ENCODE peak calls at places on chromosomes 2 and 18, in four cellular contexts. One of them, this sample, is unnamed.
A peak's percentile ranks its signal among the peaks of the same experiment; 100 is the strongest.

GRCh38 chr2:221488134-221488807 is 83.8 kb downstream of the EPHA4 start:
- DNase-seq in A549: no peak
- DNase-seq in CD8-positive, alpha-beta T cell: no peak
- DNase-seq in suprapubic skin: no peak
- DNase-seq in this sample: no peak

GRCh38 chr2:48531141-48531648 is 1.2 kb downstream of the STON1 start:
- DNase-seq in suprapubic skin: no peak
- DNase-seq in CD8-positive, alpha-beta T cell: no peak
- DNase-seq in A549: no peak
- DNase-seq in this sample: no peak

GRCh38 chr2:50449306-50449705 is 582.6 kb downstream of the NRXN1 start:
- DNase-seq in CD8-positive, alpha-beta T cell: no peak
- DNase-seq in suprapubic skin: no peak
- DNase-seq in A549: no peak
- DNase-seq in this sample: no peak

GRCh38 chr2:201907128-201907886 is 101.0 kb downstream of the CDK15 start:
- DNase-seq in suprapubic skin: no peak
- DNase-seq in CD8-positive, alpha-beta T cell: no peak
- DNase-seq in A549: no peak
- DNase-seq in this sample: no peak

GRCh38 chr2:161068670-161069069 is 91.6 kb upstream of the TANK start:
- DNase-seq in suprapubic skin: no peak
- DNase-seq in CD8-positive, alpha-beta T cell: no peak
- DNase-seq in A549: no peak
- DNase-seq in this sample: no peak

GRCh38 chr18:62505669-62506494 is 16.9 kb upstream of the ZCCHC2 start:
- DNase-seq in CD8-positive, alpha-beta T cell: peak; percentile 7
- DNase-seq in suprapubic skin: no peak
- DNase-seq in A549: no peak
- DNase-seq in this sample: no peak

GRCh38 chr2:49619804-49620203 is 465.5 kb upstream of the FSHR start:
- DNase-seq in CD8-positive, alpha-beta T cell: no peak
- DNase-seq in suprapubic skin: no peak
- DNase-seq in A549: no peak
- DNase-seq in this sample: no peak

GRCh38 chr2:96146881-96147592 is 1.8 kb upstream of the DUSP2 start:
- DNase-seq in A549: no peak
- DNase-seq in CD8-positive, alpha-beta T cell: no peak
- DNase-seq in suprapubic skin: peak; percentile 56
- DNase-seq in this sample: no peak

GRCh38 chr2:61167587-61167986 is 5.6 kb downstream of the C2orf74 start:
- DNase-seq in CD8-positive, alpha-beta T cell: no peak
- DNase-seq in suprapubic skin: no peak
- DNase-seq in A549: no peak
- DNase-seq in this sample: no peak

GRCh38 chr2:55500025-55500424 is 19.5 kb upstream of the CFAP36 start:
- DNase-seq in suprapubic skin: no peak
- DNase-seq in CD8-positive, alpha-beta T cell: no peak
- DNase-seq in A549: peak; percentile 30
- DNase-seq in this sample: no peak

GRCh38 chr18:43159091-43159490 is 43.6 kb upstream of the RIT2 start:
- DNase-seq in suprapubic skin: no peak
- DNase-seq in CD8-positive, alpha-beta T cell: no peak
- DNase-seq in A549: no peak
- DNase-seq in this sample: no peak

GRCh38 chr2:72150961-72151356 is 3.3 kb upstream of the CYP26B1 start:
- DNase-seq in A549: no peak
- DNase-seq in suprapubic skin: peak; percentile 26
- DNase-seq in CD8-positive, alpha-beta T cell: no peak
- DNase-seq in this sample: no peak

GRCh38 chr18:39441648-39442047 is 1876.0 kb upstream of the CELF4 start:
- DNase-seq in suprapubic skin: no peak
- DNase-seq in CD8-positive, alpha-beta T cell: no peak
- DNase-seq in A549: no peak
- DNase-seq in this sample: no peak

GRCh38 chr2:219737270-219737691 is 109.9 kb downstream of the SLC4A3 start:
- DNase-seq in suprapubic skin: no peak
- DNase-seq in CD8-positive, alpha-beta T cell: no peak
- DNase-seq in A549: peak; percentile 10
- DNase-seq in this sample: no peak

GRCh38 chr2:98013407-98014042 is 17.8 kb upstream of the TMEM131 start:
- DNase-seq in CD8-positive, alpha-beta T cell: no peak
- DNase-seq in suprapubic skin: no peak
- DNase-seq in A549: no peak
- DNase-seq in this sample: no peak

GRCh38 chr2:215635788-215636139 is 199.9 kb upstream of the FN1 start:
- DNase-seq in CD8-positive, alpha-beta T cell: no peak
- DNase-seq in A549: no peak
- DNase-seq in suprapubic skin: no peak
- DNase-seq in this sample: no peak

GRCh38 chr2:17644997-17645715 is 104.7 kb downstream of the VSNL1 start:
- DNase-seq in A549: no peak
- DNase-seq in suprapubic skin: no peak
- DNase-seq in CD8-positive, alpha-beta T cell: no peak
- DNase-seq in this sample: no peak

GRCh38 chr2:157747695-157748370 is 119.2 kb upstream of the ACVR1C start:
- DNase-seq in suprapubic skin: no peak
- DNase-seq in A549: no peak
- DNase-seq in CD8-positive, alpha-beta T cell: no peak
- DNase-seq in this sample: no peak

GRCh38 chr18:62755454-62755853 is 40.1 kb downstream of the PHLPP1 start:
- DNase-seq in suprapubic skin: no peak
- DNase-seq in CD8-positive, alpha-beta T cell: no peak
- DNase-seq in A549: no peak
- DNase-seq in this sample: no peak

GRCh38 chr18:23935804-23936203 is 78.8 kb upstream of the TTC39C start:
- DNase-seq in suprapubic skin: peak; percentile 16
- DNase-seq in CD8-positive, alpha-beta T cell: peak; percentile 20
- DNase-seq in A549: no peak
- DNase-seq in this sample: no peak

GRCh38 chr2:179818546-179818945 is 42.9 kb downstream of the ZNF385B start:
- DNase-seq in suprapubic skin: no peak
- DNase-seq in CD8-positive, alpha-beta T cell: no peak
- DNase-seq in A549: no peak
- DNase-seq in this sample: no peak

GRCh38 chr2:114807666-114808065 is 365.2 kb downstream of the DPP10 start:
- DNase-seq in A549: no peak
- DNase-seq in CD8-positive, alpha-beta T cell: no peak
- DNase-seq in suprapubic skin: no peak
- DNase-seq in this sample: no peak

GRCh38 chr18:6962571-6963451 is 154.8 kb downstream of the LAMA1 start:
- DNase-seq in suprapubic skin: no peak
- DNase-seq in A549: no peak
- DNase-seq in CD8-positive, alpha-beta T cell: no peak
- DNase-seq in this sample: no peak

GRCh38 chr2:979286-979928 is 28.8 kb downstream of the SNTG2 start:
- DNase-seq in A549: no peak
- DNase-seq in CD8-positive, alpha-beta T cell: no peak
- DNase-seq in suprapubic skin: no peak
- DNase-seq in this sample: no peak

GRCh38 chr2:205797866-205798265 is 115.6 kb downstream of the NRP2 start:
- DNase-seq in A549: no peak
- DNase-seq in CD8-positive, alpha-beta T cell: no peak
- DNase-seq in suprapubic skin: no peak
- DNase-seq in this sample: no peak

GRCh38 chr2:5696741-5697521 is 4.7 kb downstream of the SOX11 start:
- DNase-seq in CD8-positive, alpha-beta T cell: no peak
- DNase-seq in A549: no peak
- DNase-seq in suprapubic skin: no peak
- DNase-seq in this sample: peak; percentile 82

GRCh38 chr2:28608061-28608828 is 112.4 kb downstream of the PLB1 start:
- DNase-seq in CD8-positive, alpha-beta T cell: no peak
- DNase-seq in suprapubic skin: no peak
- DNase-seq in A549: no peak
- DNase-seq in this sample: no peak

GRCh38 chr2:209331291-209331844 is 92.5 kb upstream of the MAP2 start:
- DNase-seq in CD8-positive, alpha-beta T cell: no peak
- DNase-seq in suprapubic skin: no peak
- DNase-seq in A549: peak; percentile 4
- DNase-seq in this sample: no peak
- TF ChIP-seq CTCF in CD8-positive, alpha-beta T cell: no peak
- TF ChIP-seq CTCF in suprapubic skin: no peak
- TF ChIP-seq CTCF in A549: peak; percentile 54
- TF ChIP-seq CTCF in this sample: peak; percentile 71

GRCh38 chr2:11129598-11130449 is 25.4 kb upstream of the SLC66A3 start:
- DNase-seq in A549: peak; percentile 59
- DNase-seq in CD8-positive, alpha-beta T cell: peak; percentile 77
- DNase-seq in suprapubic skin: no peak
- DNase-seq in this sample: peak; percentile 88
- TF ChIP-seq CTCF in A549: peak; percentile 72
- TF ChIP-seq CTCF in CD8-positive, alpha-beta T cell: peak; percentile 36
- TF ChIP-seq CTCF in suprapubic skin: no peak
- TF ChIP-seq CTCF in this sample: peak; percentile 68

DNA sequence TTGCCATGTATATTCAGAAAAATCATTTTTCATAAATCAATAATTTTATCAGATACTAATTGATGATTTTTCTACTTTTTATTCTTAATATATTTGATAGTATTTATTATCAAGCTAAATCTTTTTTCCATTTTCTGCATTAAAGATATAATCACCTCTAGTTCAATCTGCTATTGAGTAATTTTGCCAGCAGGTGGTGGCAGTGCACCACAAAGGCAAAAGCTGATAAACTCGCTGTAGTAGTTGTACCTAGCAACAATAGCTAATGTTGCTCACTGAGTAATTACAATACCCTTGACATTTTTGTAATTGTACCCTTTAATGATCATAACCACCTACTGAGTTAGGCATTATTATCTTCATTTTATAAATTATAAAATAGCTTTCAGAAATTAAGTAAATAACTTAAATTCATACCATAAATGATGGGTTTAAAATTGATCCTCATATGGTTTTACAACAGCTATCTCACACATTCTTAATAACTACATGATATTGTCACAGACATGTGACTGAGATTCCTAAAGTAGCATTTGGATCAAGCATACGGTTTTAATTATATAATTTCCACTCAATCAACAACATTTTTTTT is 52.0 kb upstream of the CALCRL start:
- DNase-seq in suprapubic skin: no peak
- DNase-seq in CD8-positive, alpha-beta T cell: no peak
- DNase-seq in A549: peak; percentile 19
- DNase-seq in this sample: no peak
- TF ChIP-seq CTCF in suprapubic skin: peak; percentile 67
- TF ChIP-seq CTCF in CD8-positive, alpha-beta T cell: peak; percentile 67
- TF ChIP-seq CTCF in A549: peak; percentile 98
- TF ChIP-seq CTCF in this sample: peak; percentile 97

GRCh38 chr2:119292226-119292625 is 68.6 kb downstream of the STEAP3 start:
- DNase-seq in A549: no peak
- DNase-seq in CD8-positive, alpha-beta T cell: no peak
- DNase-seq in suprapubic skin: no peak
- DNase-seq in this sample: no peak
- TF ChIP-seq CTCF in A549: no peak
- TF ChIP-seq CTCF in CD8-positive, alpha-beta T cell: no peak
- TF ChIP-seq CTCF in suprapubic skin: no peak
- TF ChIP-seq CTCF in this sample: peak; percentile 66

DNA sequence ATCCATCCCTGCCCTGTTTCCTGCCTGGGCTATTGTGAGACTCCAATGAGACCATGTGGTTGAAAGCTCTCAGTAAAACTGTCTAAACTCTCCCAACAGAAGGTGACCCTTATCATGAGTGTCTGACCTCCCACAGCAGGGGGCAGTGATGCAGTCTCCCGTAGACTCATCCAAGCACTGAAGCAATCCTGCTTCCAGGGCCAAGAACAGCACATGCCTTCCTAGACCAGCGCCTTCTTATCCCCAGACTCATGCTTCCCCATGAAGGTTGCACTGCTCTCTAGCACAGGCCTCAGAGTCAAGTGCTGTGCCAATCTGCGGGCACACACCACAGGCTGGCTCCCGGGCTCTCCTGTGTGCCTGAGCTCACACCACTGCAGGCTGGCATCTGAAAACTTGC is 112.3 kb downstream of the TNS1 start:
- DNase-seq in A549: peak; percentile 21
- DNase-seq in suprapubic skin: no peak
- DNase-seq in CD8-positive, alpha-beta T cell: no peak
- DNase-seq in this sample: no peak
- TF ChIP-seq CTCF in A549: peak; percentile 27
- TF ChIP-seq CTCF in suprapubic skin: no peak
- TF ChIP-seq CTCF in CD8-positive, alpha-beta T cell: no peak
- TF ChIP-seq CTCF in this sample: peak; percentile 20

GRCh38 chr18:68489018-68489792 is 225.7 kb downstream of the TMX3 start:
- DNase-seq in suprapubic skin: no peak
- DNase-seq in CD8-positive, alpha-beta T cell: no peak
- DNase-seq in A549: no peak
- DNase-seq in this sample: no peak

GRCh38 chr18:68500551-68500950 is 214.4 kb downstream of the TMX3 start:
- DNase-seq in CD8-positive, alpha-beta T cell: no peak
- DNase-seq in suprapubic skin: no peak
- DNase-seq in A549: no peak
- DNase-seq in this sample: no peak

GRCh38 chr18:68498185-68498584 is 216.7 kb downstream of the TMX3 start:
- DNase-seq in CD8-positive, alpha-beta T cell: no peak
- DNase-seq in A549: no peak
- DNase-seq in suprapubic skin: no peak
- DNase-seq in this sample: no peak

GRCh38 chr18:68499141-68499540 is 215.8 kb downstream of the TMX3 start:
- DNase-seq in suprapubic skin: no peak
- DNase-seq in CD8-positive, alpha-beta T cell: no peak
- DNase-seq in A549: no peak
- DNase-seq in this sample: no peak

GRCh38 chr18:68494802-68495560 is 219.9 kb downstream of the TMX3 start:
- DNase-seq in CD8-positive, alpha-beta T cell: no peak
- DNase-seq in A549: no peak
- DNase-seq in suprapubic skin: no peak
- DNase-seq in this sample: no peak
- TF ChIP-seq CTCF in CD8-positive, alpha-beta T cell: no peak
- TF ChIP-seq CTCF in A549: no peak
- TF ChIP-seq CTCF in suprapubic skin: no peak
- TF ChIP-seq CTCF in this sample: no peak

GRCh38 chr2:75609334-75609689 is 37.3 kb upstream of the MRPL19 start:
- DNase-seq in suprapubic skin: no peak
- DNase-seq in A549: no peak
- DNase-seq in CD8-positive, alpha-beta T cell: no peak
- DNase-seq in this sample: no peak
- TF ChIP-seq CTCF in suprapubic skin: no peak
- TF ChIP-seq CTCF in A549: peak; percentile 5
- TF ChIP-seq CTCF in CD8-positive, alpha-beta T cell: peak; percentile 11
- TF ChIP-seq CTCF in this sample: peak; percentile 31

GRCh38 chr2:154459286-154459685 is 239.2 kb upstream of the KCNJ3 start:
- DNase-seq in A549: no peak
- DNase-seq in suprapubic skin: no peak
- DNase-seq in CD8-positive, alpha-beta T cell: no peak
- DNase-seq in this sample: no peak
- TF ChIP-seq CTCF in A549: no peak
- TF ChIP-seq CTCF in suprapubic skin: no peak
- TF ChIP-seq CTCF in CD8-positive, alpha-beta T cell: no peak
- TF ChIP-seq CTCF in this sample: no peak

GRCh38 chr2:86021396-86022378 is 84.0 kb downstream of the POLR1A start:
- DNase-seq in A549: peak; percentile 26
- DNase-seq in CD8-positive, alpha-beta T cell: no peak
- DNase-seq in suprapubic skin: peak; percentile 41
- DNase-seq in this sample: no peak
- TF ChIP-seq CTCF in A549: no peak
- TF ChIP-seq CTCF in CD8-positive, alpha-beta T cell: no peak
- TF ChIP-seq CTCF in suprapubic skin: no peak
- TF ChIP-seq CTCF in this sample: no peak